ENCODE peak calls at places on chromosomes 2 and 18, in six cellular contexts. A is tibial artery, D is cardiac fibroblast, V is breast epithelium, N is ovary, P is endothelial cell of umbilical vein. W is an unnamed sample.

GRCh38 chr2:141417246-141417797 is 713.5 kb downstream of the LRP1B start:
- DNase-seq in A (no peak), D (peak), V (no peak), N (no peak), P (no peak), W (no peak)

GRCh38 chr18:39618265-39619003 is 2052.8 kb upstream of the CELF4 start:
- DNase-seq in A (no peak), D (no peak), V (no peak), N (no peak), P (no peak), W (no peak)

GRCh38 chr2:204695506-204695905 is 150.2 kb downstream of the PARD3B start:
- DNase-seq in A (no peak), D (peak), V (no peak), N (no peak), P (no peak), W (no peak)

GRCh38 chr2:42010743-42011298 is 37.0 kb upstream of the PKDCC start:
- DNase-seq in A (no peak), D (peak), V (no peak), N (no peak), P (no peak), W (no peak)

GRCh38 chr2:37414470-37414949 is 70.1 kb downstream of the QPCT start:
- DNase-seq in A (no peak), D (peak), V (no peak), N (no peak), P (peak), W (no peak)

GRCh38 chr2:43405829-43406228 is 179.4 kb upstream of the ZFP36L2 start:
- DNase-seq in A (no peak), D (no peak), V (no peak), N (no peak), P (no peak), W (no peak)

GRCh38 chr18:74397572-74397971 is 59.5 kb downstream of the DIPK1C start:
- DNase-seq in A (no peak), D (no peak), V (no peak), N (no peak), P (no peak), W (no peak)

GRCh38 chr2:184596819-184597411 is 1.4 kb upstream of the ZNF804A start:
- DNase-seq in A (no peak), D (peak), V (no peak), N (no peak), P (peak), W (no peak)

GRCh38 chr2:893311-893710 is 57.3 kb upstream of the SNTG2 start:
- DNase-seq in A (no peak), D (no peak), V (no peak), N (no peak), P (no peak), W (no peak)

GRCh38 chr18:42114310-42114943 is 159.4 kb downstream of the PIK3C3 start:
- DNase-seq in A (peak), D (peak), V (no peak), N (peak), P (peak), W (peak)

GRCh38 chr2:53969285-53970094 is 1.3 kb downstream of the PSME4 start:
- DNase-seq in A (no peak), D (peak), V (no peak), N (no peak), P (peak), W (no peak)

GRCh38 chr2:24922556-24922955 is 2.5 kb upstream of the ADCY3 start:
- DNase-seq in A (no peak), D (no peak), V (peak), N (no peak), P (no peak), W (no peak)

GRCh38 chr2:149200109-149200520 is 130.3 kb upstream of the LYPD6 start:
- DNase-seq in A (no peak), D (no peak), V (no peak), N (no peak), P (no peak), W (no peak)

GRCh38 chr2:168136392-168136977 is 110.9 kb downstream of the STK39 start:
- DNase-seq in A (no peak), D (peak), V (no peak), N (no peak), P (peak), W (no peak)

GRCh38 chr2:235810297-235810696 is 316.5 kb downstream of the AGAP1 start:
- DNase-seq in A (no peak), D (no peak), V (no peak), N (no peak), P (no peak), W (no peak)

GRCh38 chr2:69222984-69223658 is 163.9 kb downstream of the GFPT1 start:
- DNase-seq in A (peak), D (peak), V (no peak), N (no peak), P (peak), W (no peak)

GRCh38 chr18:50453014-50453680 is 78.3 kb downstream of the SKA1 start:
- DNase-seq in A (no peak), D (no peak), V (no peak), N (no peak), P (no peak), W (no peak)

GRCh38 chr2:48767330-48767729 is 11.8 kb upstream of the LHCGR start:
- DNase-seq in A (no peak), D (no peak), V (no peak), N (no peak), P (no peak), W (no peak)

GRCh38 chr18:13425357-13426095 is 207.0 kb downstream of the LDLRAD4 start:
- DNase-seq in A (no peak), D (no peak), V (peak), N (no peak), P (no peak), W (no peak)

GRCh38 chr2:133739039-133739438 is 170.8 kb upstream of the NCKAP5 start:
- DNase-seq in A (no peak), D (no peak), V (no peak), N (no peak), P (no peak), W (no peak)

GRCh38 chr2:25324905-25325592 is 16.7 kb downstream of the DNMT3A start:
- DNase-seq in A (peak), D (peak), V (no peak), N (peak), P (no peak), W (no peak)

GRCh38 chr18:63974991-63975390 is 5.1 kb downstream of the SERPINB8 start:
- DNase-seq in A (no peak), D (peak), V (no peak), N (no peak), P (peak), W (no peak)

GRCh38 chr18:55633032-55633431 is 45.0 kb upstream of the TCF4 start:
- DNase-seq in A (no peak), D (no peak), V (no peak), N (no peak), P (no peak), W (no peak)

DNA sequence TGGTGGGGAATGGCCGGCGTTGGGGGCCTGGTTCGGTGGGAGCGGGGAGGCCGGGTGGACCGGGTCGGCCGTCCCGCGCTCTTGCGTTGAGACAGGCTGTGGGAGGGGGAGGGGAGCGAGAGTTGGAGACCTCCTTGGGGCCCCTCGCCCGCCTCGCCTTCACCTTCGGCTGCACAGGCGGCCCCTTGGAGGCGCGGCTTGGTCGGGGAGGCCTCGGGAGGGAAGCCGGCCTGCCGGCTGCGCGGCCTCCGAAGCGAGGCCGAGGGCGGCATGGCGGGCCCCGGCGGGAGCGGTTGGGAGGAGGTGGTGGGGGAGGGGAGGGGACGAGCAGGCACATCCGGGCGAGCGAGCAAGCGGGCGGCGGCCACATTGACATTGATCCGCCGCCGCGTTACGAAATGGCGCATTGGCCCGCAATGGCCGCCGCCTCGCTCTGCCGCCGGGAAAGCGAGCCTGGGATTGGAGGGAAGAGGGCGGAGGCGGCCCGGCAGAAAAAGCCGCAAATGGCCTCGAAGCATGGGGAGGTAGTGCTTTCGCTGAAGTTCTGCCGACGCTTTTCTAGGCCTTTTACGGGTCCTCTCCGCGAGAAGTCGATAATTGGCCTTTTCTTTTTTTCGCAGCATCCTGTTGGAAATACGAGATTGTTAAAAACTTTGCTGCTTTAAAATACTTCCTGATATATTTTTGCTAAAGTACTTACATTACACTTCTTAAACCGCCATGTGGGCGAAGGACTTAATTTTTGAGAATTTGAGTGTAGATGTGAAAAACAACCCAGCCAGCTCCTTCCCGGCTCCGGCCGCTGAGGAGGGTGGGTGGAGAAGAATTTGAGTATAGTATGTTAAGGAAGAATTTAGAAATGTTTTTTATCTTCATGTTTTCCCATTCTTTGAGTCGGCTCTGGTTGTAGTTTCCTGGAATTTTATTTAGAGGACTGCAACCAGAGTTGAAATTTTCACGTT is 582 bp downstream of the HNRNPA3 start:
- DNase-seq in A (peak), D (peak), V (peak), N (peak), P (peak), W (peak)
- TF ChIP-seq CTCF in A (no peak), D (no peak), V (no peak), N (peak), P (no peak), W (no peak)

DNA sequence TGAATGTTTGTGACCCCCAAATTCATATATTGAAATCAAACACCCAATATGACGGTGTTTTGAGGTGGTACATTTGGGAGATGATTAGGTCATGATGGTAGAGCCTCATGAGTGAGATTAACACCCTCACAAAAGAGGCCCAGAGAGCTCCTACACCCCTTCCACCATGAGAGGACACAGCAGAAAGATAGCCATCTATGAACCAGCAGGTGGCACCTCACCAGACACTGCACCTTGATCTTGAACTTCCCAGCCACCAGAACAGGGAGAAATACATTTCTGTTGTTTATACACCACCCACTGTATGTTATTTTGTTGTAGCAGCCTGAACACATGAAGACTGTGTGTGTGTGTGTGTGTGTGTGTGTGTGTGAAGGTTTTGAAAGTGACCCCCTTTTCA is 58.1 kb downstream of the ST3GAL5 start:
- DNase-seq in A (no peak), D (peak), V (no peak), N (no peak), P (no peak), W (no peak)
- TF ChIP-seq CTCF in A (no peak), D (peak), V (no peak), N (no peak), P (no peak), W (no peak)

DNA sequence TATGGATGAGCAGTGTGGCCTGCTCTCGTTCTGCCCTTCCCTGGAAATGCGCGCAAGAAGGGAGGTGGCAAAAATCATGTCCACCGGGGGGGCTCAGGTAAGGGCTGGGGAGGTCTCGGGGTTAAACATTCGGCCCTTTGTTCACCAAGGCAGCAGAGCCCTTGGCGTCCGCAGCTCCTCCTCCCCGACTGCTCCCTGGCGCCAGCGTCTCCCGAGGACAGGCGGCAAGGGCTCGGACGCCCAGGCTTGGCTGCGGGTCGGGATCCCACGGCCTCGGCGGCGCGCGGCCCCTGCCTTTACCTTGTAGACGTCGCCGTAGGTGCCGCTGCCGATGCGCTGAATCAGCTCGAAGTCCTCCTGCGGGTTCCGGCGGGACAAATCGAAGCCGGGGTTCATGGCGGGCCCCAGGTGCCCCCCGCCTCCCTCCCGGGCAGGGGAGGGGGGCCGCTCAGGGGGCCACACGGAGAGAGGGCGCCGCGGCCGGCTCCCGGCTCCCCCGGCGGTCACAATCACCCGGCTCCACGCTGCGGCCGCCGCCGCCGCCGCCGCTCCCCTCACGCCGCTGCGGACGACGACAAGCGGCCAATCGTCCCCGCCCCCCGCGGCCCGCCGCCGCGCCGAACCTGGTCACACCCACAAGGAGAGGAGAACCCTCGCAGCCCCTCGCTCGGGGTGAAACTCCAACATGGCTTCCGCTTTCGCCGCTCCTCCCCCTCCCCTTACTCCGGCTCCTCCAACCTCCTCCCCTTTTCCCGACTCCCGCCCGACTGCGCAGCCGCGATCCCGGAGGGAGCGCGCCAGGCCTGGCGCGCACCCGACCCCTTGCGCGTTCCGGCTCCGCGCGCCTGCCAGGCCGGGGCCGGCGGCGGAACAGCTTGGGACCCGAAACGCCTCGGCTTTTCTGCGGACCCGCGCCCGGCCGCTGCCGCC is at the start of gene MAP4K3:
- DNase-seq in A (peak), D (peak), V (peak), N (peak), P (peak), W (peak)
- TF ChIP-seq CTCF in A (no peak), D (no peak), V (no peak), N (no peak), P (no peak), W (no peak)

GRCh38 chr2:227864161-227864756 is 7.2 kb upstream of the DAW1 start:
- DNase-seq in A (peak), D (peak), V (no peak), N (no peak), P (no peak), W (no peak)

GRCh38 chr2:227861011-227861410 is 10.4 kb upstream of the DAW1 start:
- DNase-seq in A (no peak), D (peak), V (no peak), N (no peak), P (peak), W (no peak)

GRCh38 chr2:227865281-227865680 is 6.2 kb upstream of the DAW1 start:
- DNase-seq in A (no peak), D (peak), V (no peak), N (no peak), P (no peak), W (no peak)

GRCh38 chr2:227862227-227862740 is 9.1 kb upstream of the DAW1 start:
- DNase-seq in A (no peak), D (peak), V (no peak), N (no peak), P (peak), W (no peak)

DNA sequence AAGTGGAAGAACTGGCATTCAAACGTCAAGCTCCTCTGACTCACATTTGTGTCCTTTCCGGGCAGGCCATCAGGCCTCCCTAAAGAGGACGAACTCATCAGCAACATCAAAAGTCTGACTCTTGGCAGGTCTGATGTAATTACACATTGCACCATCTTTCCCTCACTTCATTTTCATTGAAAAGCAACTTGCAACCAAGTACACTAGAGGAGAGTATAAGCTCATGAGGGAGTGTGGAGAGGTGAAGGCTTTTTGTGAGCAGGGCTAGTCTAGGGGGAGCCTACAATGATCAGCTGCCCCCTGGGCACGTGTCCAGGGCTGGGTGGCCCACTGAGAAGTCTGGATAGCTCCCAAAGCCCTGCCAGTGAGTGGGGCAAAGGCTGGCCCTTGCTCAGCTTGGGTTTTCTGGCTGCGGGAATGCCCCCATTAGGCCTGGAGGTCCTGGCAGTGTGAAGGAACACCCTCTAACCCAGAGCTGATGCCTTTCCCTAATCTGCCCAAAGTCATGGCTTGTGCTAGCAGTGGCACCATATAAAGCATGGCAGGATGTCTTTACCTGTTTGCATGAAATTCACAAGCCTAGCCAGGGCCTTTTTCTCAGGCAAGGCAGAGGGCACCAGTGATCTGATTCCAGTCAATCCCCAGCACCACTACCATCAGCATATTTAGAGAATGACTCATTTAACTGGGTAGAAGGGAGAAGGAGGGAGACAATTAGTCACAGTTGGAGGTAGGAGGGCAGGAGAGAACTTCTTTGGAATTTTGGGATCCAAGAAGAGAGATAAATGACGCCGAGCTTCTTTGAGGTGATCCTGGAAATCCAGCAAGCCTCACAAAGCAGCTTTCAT is 8.5 kb upstream of the DAW1 start:
- DNase-seq in A (peak), D (peak), V (no peak), N (no peak), P (peak), W (no peak)
- TF ChIP-seq CTCF in A (no peak), D (no peak), V (no peak), N (no peak), P (no peak), W (no peak)

DNA sequence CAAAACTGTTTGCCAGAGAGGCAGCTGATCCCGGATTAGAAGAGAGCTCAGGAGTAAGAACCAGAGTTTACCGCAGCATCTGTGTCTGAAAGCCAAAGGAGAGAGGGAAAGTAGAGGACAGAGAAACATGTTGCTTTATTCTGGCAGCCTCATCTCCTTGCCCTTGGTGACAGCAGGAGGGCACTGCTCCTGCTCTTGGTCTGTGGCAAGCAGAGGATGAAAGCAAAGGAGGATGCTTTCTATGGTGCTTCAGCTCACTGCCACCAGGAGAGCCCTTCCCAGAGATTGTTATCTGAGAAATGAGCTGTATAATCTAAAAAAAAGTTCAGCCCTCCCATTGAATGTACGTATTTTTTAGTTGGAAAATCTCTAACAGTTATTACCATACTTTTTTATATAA is 7.7 kb downstream of the SLC1A4 start:
- DNase-seq in A (no peak), D (no peak), V (no peak), N (no peak), P (no peak), W (no peak)
- TF ChIP-seq CTCF in A (no peak), D (no peak), V (no peak), N (no peak), P (no peak), W (no peak)

GRCh38 chr2:49770919-49771318 is 616.6 kb upstream of the FSHR start:
- DNase-seq in A (no peak), D (no peak), V (no peak), N (no peak), P (no peak), W (peak)
- TF ChIP-seq CTCF in A (no peak), D (no peak), V (no peak), N (no peak), P (peak), W (peak)

DNA sequence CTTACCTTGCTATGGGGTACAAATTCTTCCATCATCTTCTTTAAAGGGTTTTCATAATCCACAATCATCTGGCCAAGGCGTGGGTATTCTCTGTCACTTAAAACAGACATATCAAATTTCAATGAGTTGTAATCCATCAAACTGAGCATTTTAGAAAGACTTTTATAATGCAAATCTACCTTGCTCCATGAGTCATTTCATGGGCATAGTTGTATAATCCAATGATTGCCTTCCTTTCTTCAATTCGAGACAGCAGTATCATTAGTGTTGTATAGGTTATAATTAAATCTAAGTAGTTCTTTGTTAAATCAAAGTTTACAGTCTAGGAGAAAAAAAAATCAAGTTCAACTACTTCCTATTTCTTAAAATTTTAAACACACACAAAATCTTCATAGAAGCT is 36.3 kb downstream of the NCKAP1 start:
- DNase-seq in A (no peak), D (no peak), V (no peak), N (no peak), P (no peak), W (no peak)
- TF ChIP-seq CTCF in A (no peak), D (no peak), V (no peak), N (no peak), P (no peak), W (no peak)

DNA sequence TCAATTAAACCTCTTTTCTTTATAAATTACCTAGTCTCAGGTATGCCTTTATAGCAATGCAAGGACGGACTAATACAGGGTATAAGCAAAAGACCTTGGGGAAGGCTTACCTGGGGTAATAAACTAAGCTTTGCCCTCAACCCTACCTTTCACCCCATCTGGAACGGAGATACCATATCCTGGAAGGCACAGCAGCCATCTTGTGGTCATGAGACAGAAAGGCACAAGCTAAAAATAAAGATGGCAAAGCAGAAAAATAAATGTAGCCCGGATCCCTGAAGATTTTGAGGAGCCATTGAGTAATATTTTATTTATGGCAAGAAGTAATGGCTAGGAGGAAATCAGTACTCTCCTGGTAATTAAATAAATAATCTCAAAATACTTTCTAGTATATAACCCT is 198.5 kb downstream of the SPP2 start:
- DNase-seq in A (no peak), D (no peak), V (no peak), N (no peak), P (no peak), W (no peak)
- TF ChIP-seq CTCF in A (no peak), D (no peak), V (no peak), N (no peak), P (no peak), W (no peak)

W was measured in glutamatergic neuron.